ENCODE peak calls at places on chromosomes 11 and 22, in nine cellular contexts. P is IMR-90, S is coronary artery, X is OCI-LY7, T is GM23248, C is PC-3, V is stomach, J is right atrium auricular region, U is colonic mucosa. O is an unnamed sample.

GRCh38 chr11:116182356-116182966 is 590.3 kb downstream of the BUD13 start:
- DNase-seq in P (no peak), S (no peak), X (no peak), T (no peak), C (no peak), V (no peak), J (no peak), U (no peak), O (no peak)

GRCh38 chr22:36286096-36286957 is 33.4 kb downstream of the APOL1 start:
- DNase-seq in P (peak), S (peak), X (peak), T (peak), C (peak), V (peak), J (peak), U (peak), O (peak)

GRCh38 chr22:23229646-23230045 is 49.3 kb downstream of the BCR start:
- DNase-seq in P (no peak), S (no peak), X (no peak), T (no peak), C (no peak), V (no peak), J (no peak), U (no peak), O (no peak)

GRCh38 chr22:43181321-43182076 is 5.4 kb downstream of the TTLL12 start:
- DNase-seq in P (no peak), S (no peak), X (no peak), T (no peak), C (no peak), V (no peak), J (no peak), U (no peak), O (no peak)

GRCh38 chr11:9604134-9604533 is 30.7 kb downstream of the WEE1 start:
- DNase-seq in P (peak), S (no peak), X (no peak), T (no peak), C (no peak), V (no peak), J (no peak), U (no peak), O (no peak)

GRCh38 chr22:37210041-37210803 is 2.1 kb downstream of the SSTR3 start:
- DNase-seq in P (no peak), S (no peak), X (no peak), T (no peak), C (no peak), V (no peak), J (no peak), U (no peak), O (no peak)

GRCh38 chr11:80157447-80157846 is 716.6 kb upstream of the TENM4 start:
- DNase-seq in P (no peak), S (no peak), X (no peak), T (no peak), C (no peak), V (no peak), J (no peak), U (no peak), O (no peak)

GRCh38 chr11:46247664-46248063 is 29.8 kb upstream of the CREB3L1 start:
- DNase-seq in P (peak), S (no peak), X (peak), T (peak), C (peak), V (peak), J (no peak), U (peak), O (no peak)

GRCh38 chr22:27883656-27884350 is 35.3 kb downstream of the PITPNB start:
- DNase-seq in P (no peak), S (no peak), X (no peak), T (no peak), C (no peak), V (no peak), J (no peak), U (no peak), O (no peak)

GRCh38 chr22:38230108-38230825 is 28.5 kb downstream of the MAFF start:
- DNase-seq in P (no peak), S (no peak), X (peak), T (peak), C (peak), V (peak), J (no peak), U (peak), O (no peak)

GRCh38 chr11:32435511-32435946 is at the start of gene WT1:
- DNase-seq in P (no peak), S (no peak), X (no peak), T (no peak), C (peak), V (no peak), J (no peak), U (no peak), O (no peak)

GRCh38 chr11:121557348-121557747 is 104.6 kb upstream of the SORL1-AS1 start:
- DNase-seq in P (peak), S (no peak), X (no peak), T (no peak), C (peak), V (no peak), J (no peak), U (no peak), O (no peak)

GRCh38 chr22:45932066-45932465 is 44.9 kb downstream of the WNT7B start:
- DNase-seq in P (no peak), S (no peak), X (no peak), T (peak), C (no peak), V (no peak), J (no peak), U (no peak), O (no peak)

GRCh38 chr22:31130873-31131272 is 8.1 kb downstream of the INPP5J start:
- DNase-seq in P (no peak), S (no peak), X (no peak), T (no peak), C (no peak), V (peak), J (no peak), U (no peak), O (no peak)

GRCh38 chr22:45007946-45008852 is 1.6 kb downstream of the PHF21B start:
- DNase-seq in P (no peak), S (no peak), X (no peak), T (peak), C (no peak), V (no peak), J (no peak), U (no peak), O (no peak)

GRCh38 chr11:829116-829945 is 1.6 kb downstream of the CRACR2B start:
- DNase-seq in P (no peak), S (no peak), X (no peak), T (no peak), C (no peak), V (peak), J (no peak), U (peak), O (no peak)

GRCh38 chr11:129115652-129116585 is 76.2 kb downstream of the ARHGAP32 start:
- DNase-seq in P (peak), S (no peak), X (no peak), T (peak), C (peak), V (no peak), J (no peak), U (no peak), O (peak)

GRCh38 chr22:37549704-37550059 is 10.6 kb upstream of the CDC42EP1 start:
- DNase-seq in P (peak), S (peak), X (no peak), T (peak), C (no peak), V (peak), J (no peak), U (no peak), O (no peak)

GRCh38 chr22:38067771-38068360 is 10.7 kb downstream of the PICK1 start:
- DNase-seq in P (no peak), S (no peak), X (no peak), T (no peak), C (no peak), V (no peak), J (no peak), U (no peak), O (no peak)

GRCh38 chr11:119357069-119357468 is 10.6 kb upstream of the MFRP start:
- DNase-seq in P (no peak), S (no peak), X (no peak), T (no peak), C (no peak), V (no peak), J (no peak), U (no peak), O (no peak)

GRCh38 chr11:119356349-119357031 is 10.0 kb upstream of the MFRP start:
- DNase-seq in P (peak), S (no peak), X (peak), T (peak), C (peak), V (peak), J (peak), U (peak), O (no peak)

GRCh38 chr11:119352857-119353260 is 6.4 kb upstream of the MFRP start:
- DNase-seq in P (no peak), S (no peak), X (no peak), T (no peak), C (peak), V (peak), J (no peak), U (no peak), O (no peak)

GRCh38 chr11:119351232-119351631 is 4.7 kb upstream of the MFRP start:
- DNase-seq in P (no peak), S (no peak), X (no peak), T (no peak), C (no peak), V (no peak), J (no peak), U (no peak), O (no peak)

GRCh38 chr11:119355091-119355843 is 8.8 kb upstream of the MFRP start:
- DNase-seq in P (no peak), S (no peak), X (no peak), T (no peak), C (no peak), V (no peak), J (no peak), U (no peak), O (no peak)
- H3K27ac ChIP-seq in P (no peak), S (no peak), X (no peak), T (no peak), C (no peak), V (no peak), J (peak), U (no peak), O (no peak)

DNA sequence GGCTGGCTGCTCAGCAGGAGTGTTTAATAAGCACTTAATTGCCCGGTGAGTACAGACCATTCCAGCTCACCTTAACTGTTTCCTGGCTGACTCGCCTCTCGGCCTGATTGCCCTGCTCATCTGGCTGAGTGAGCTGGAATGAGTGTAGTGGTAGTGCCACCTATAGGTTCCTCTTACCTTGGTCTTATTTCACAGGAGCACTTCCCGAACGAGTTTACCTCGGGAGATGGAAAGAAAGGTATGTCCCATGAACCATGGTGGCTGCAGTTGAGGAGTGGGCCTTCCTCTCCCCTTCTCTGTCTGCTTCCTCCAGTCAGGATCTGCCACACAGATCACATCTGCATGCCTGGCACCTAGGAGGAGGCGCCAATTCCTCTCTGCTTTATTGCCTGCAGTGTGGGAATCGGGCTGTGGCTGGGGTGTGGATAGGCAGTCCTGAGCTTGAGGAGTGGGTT is 26.7 kb downstream of the UPB1 start:
- DNase-seq in P (peak), S (no peak), X (peak), T (peak), C (peak), V (peak), J (no peak), U (peak), O (no peak)
- H3K4me3 ChIP-seq in P (no peak), S (no peak), X (no peak), T (no peak), C (no peak), V (no peak), J (no peak), U (no peak), O (no peak)

DNA sequence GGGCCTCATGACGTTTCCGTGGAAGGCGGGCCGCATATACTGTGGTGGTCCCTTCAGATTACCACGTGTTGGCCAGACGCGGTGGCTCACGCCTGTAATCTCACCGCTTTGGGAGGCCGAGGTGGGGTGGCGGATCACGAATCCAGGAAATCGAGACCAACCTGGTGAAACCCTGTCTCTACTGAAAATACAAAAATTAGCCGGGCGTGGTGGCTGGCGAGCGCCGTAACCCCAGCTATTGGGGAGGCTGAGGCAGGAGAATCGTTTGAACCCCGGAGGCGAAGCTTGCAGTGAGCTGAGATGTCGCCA is 853 bp upstream of the DENND6B start:
- DNase-seq in P (no peak), S (no peak), X (no peak), T (no peak), C (no peak), V (no peak), J (no peak), U (no peak), O (no peak)
- H3K27ac ChIP-seq in P (peak), S (peak), X (no peak), T (peak), C (peak), V (peak), J (peak), U (peak), O (peak)

GRCh38 chr11:38131535-38131934 is 1533.5 kb upstream of the RAG2 start:
- DNase-seq in P (no peak), S (no peak), X (no peak), T (no peak), C (no peak), V (no peak), J (no peak), U (no peak), O (no peak)
- H3K4me3 ChIP-seq in P (no peak), S (no peak), X (no peak), T (no peak), C (no peak), V (no peak), J (no peak), U (no peak), O (no peak)

O was measured in AG04450.